ENCODE peak calls at places on chromosomes 16 and 17, in five cellular contexts. One of them, this sample, is unnamed.

GRCh38 chr16:51544850-51545467 is 393.9 kb upstream of the SALL1 start:
- DNase-seq in upper lobe of right lung: no peak
- DNase-seq in CD4-positive, alpha-beta T cell: no peak
- DNase-seq in stomach: no peak
- DNase-seq in esophagus squamous epithelium: no peak
- DNase-seq in this sample: no peak

GRCh38 chr16:700684-701584 is 4.7 kb downstream of the FBXL16 start:
- DNase-seq in upper lobe of right lung: no peak
- DNase-seq in CD4-positive, alpha-beta T cell: peak
- DNase-seq in stomach: no peak
- DNase-seq in esophagus squamous epithelium: no peak
- DNase-seq in this sample: no peak

GRCh38 chr17:30405161-30405560 is 26.4 kb downstream of the CPD start:
- DNase-seq in upper lobe of right lung: no peak
- DNase-seq in CD4-positive, alpha-beta T cell: no peak
- DNase-seq in stomach: no peak
- DNase-seq in esophagus squamous epithelium: no peak
- DNase-seq in this sample: no peak

GRCh38 chr16:11201498-11202259 is 54.3 kb downstream of the SOCS1 start:
- DNase-seq in upper lobe of right lung: no peak
- DNase-seq in CD4-positive, alpha-beta T cell: no peak
- DNase-seq in stomach: peak
- DNase-seq in esophagus squamous epithelium: no peak
- DNase-seq in this sample: peak

GRCh38 chr17:7972131-7972785 is 30.2 kb upstream of the GUCY2D start:
- DNase-seq in upper lobe of right lung: no peak
- DNase-seq in CD4-positive, alpha-beta T cell: no peak
- DNase-seq in stomach: no peak
- DNase-seq in esophagus squamous epithelium: no peak
- DNase-seq in this sample: no peak

GRCh38 chr17:27927781-27928180 is 34.6 kb upstream of the LYRM9 start:
- DNase-seq in upper lobe of right lung: no peak
- DNase-seq in CD4-positive, alpha-beta T cell: no peak
- DNase-seq in stomach: no peak
- DNase-seq in esophagus squamous epithelium: no peak
- DNase-seq in this sample: no peak

GRCh38 chr16:69171325-69172095 is 15.5 kb upstream of the SNTB2 start:
- DNase-seq in upper lobe of right lung: no peak
- DNase-seq in CD4-positive, alpha-beta T cell: no peak
- DNase-seq in stomach: no peak
- DNase-seq in esophagus squamous epithelium: no peak
- DNase-seq in this sample: no peak

GRCh38 chr17:76124582-76125390 is 16.3 kb downstream of the FOXJ1 start:
- DNase-seq in upper lobe of right lung: no peak
- DNase-seq in CD4-positive, alpha-beta T cell: no peak
- DNase-seq in stomach: no peak
- DNase-seq in esophagus squamous epithelium: no peak
- DNase-seq in this sample: no peak

GRCh38 chr16:719815-720506 is 985 bp upstream of the ANTKMT start:
- DNase-seq in upper lobe of right lung: no peak
- DNase-seq in CD4-positive, alpha-beta T cell: no peak
- DNase-seq in stomach: no peak
- DNase-seq in esophagus squamous epithelium: no peak
- DNase-seq in this sample: no peak

GRCh38 chr17:61407211-61407911 is 7.7 kb downstream of the TBX2 start:
- DNase-seq in upper lobe of right lung: peak
- DNase-seq in CD4-positive, alpha-beta T cell: no peak
- DNase-seq in stomach: no peak
- DNase-seq in esophagus squamous epithelium: no peak
- DNase-seq in this sample: no peak

GRCh38 chr17:78933959-78934568 is 8.9 kb upstream of the TIMP2 start:
- DNase-seq in upper lobe of right lung: peak
- DNase-seq in CD4-positive, alpha-beta T cell: no peak
- DNase-seq in stomach: peak
- DNase-seq in esophagus squamous epithelium: peak
- DNase-seq in this sample: peak

GRCh38 chr17:46853896-46854444 is 2.6 kb downstream of the WNT9B start:
- DNase-seq in upper lobe of right lung: no peak
- DNase-seq in CD4-positive, alpha-beta T cell: no peak
- DNase-seq in stomach: no peak
- DNase-seq in esophagus squamous epithelium: no peak
- DNase-seq in this sample: no peak

GRCh38 chr16:88566158-88566557 is 4.0 kb upstream of the ZC3H18 start:
- DNase-seq in upper lobe of right lung: no peak
- DNase-seq in CD4-positive, alpha-beta T cell: no peak
- DNase-seq in stomach: no peak
- DNase-seq in esophagus squamous epithelium: no peak
- DNase-seq in this sample: no peak

GRCh38 chr17:1467898-1468492 is 12.0 kb upstream of the CRK start:
- DNase-seq in upper lobe of right lung: peak
- DNase-seq in CD4-positive, alpha-beta T cell: no peak
- DNase-seq in stomach: no peak
- DNase-seq in esophagus squamous epithelium: no peak
- DNase-seq in this sample: no peak

GRCh38 chr16:27318399-27319256 is 4.9 kb downstream of the IL4R start:
- DNase-seq in upper lobe of right lung: peak
- DNase-seq in CD4-positive, alpha-beta T cell: peak
- DNase-seq in stomach: no peak
- DNase-seq in esophagus squamous epithelium: no peak
- DNase-seq in this sample: peak

GRCh38 chr17:1762906-1763829 is 1.3 kb downstream of the SERPINF1 start:
- DNase-seq in upper lobe of right lung: no peak
- DNase-seq in CD4-positive, alpha-beta T cell: no peak
- DNase-seq in stomach: no peak
- DNase-seq in esophagus squamous epithelium: no peak
- DNase-seq in this sample: no peak

GRCh38 chr16:88936008-88936912 is 40.7 kb downstream of the CBFA2T3 start:
- DNase-seq in upper lobe of right lung: no peak
- DNase-seq in CD4-positive, alpha-beta T cell: no peak
- DNase-seq in stomach: no peak
- DNase-seq in esophagus squamous epithelium: no peak
- DNase-seq in this sample: no peak

GRCh38 chr16:88350922-88351321 is 31.8 kb upstream of the ZNF469 start:
- DNase-seq in upper lobe of right lung: no peak
- DNase-seq in CD4-positive, alpha-beta T cell: no peak
- DNase-seq in stomach: no peak
- DNase-seq in esophagus squamous epithelium: no peak
- DNase-seq in this sample: no peak

GRCh38 chr17:51035436-51035835 is 85.2 kb downstream of the SPAG9 start:
- DNase-seq in upper lobe of right lung: no peak
- DNase-seq in CD4-positive, alpha-beta T cell: no peak
- DNase-seq in stomach: no peak
- DNase-seq in esophagus squamous epithelium: no peak
- DNase-seq in this sample: no peak

GRCh38 chr16:30382398-30383015 is at the start of gene SEPTIN1:
- DNase-seq in upper lobe of right lung: no peak
- DNase-seq in CD4-positive, alpha-beta T cell: peak
- DNase-seq in stomach: no peak
- DNase-seq in esophagus squamous epithelium: no peak
- DNase-seq in this sample: no peak

GRCh38 chr17:17985555-17985954 is 12.9 kb downstream of the DRC3 start:
- DNase-seq in upper lobe of right lung: no peak
- DNase-seq in CD4-positive, alpha-beta T cell: no peak
- DNase-seq in stomach: no peak
- DNase-seq in esophagus squamous epithelium: no peak
- DNase-seq in this sample: no peak

GRCh38 chr17:49361902-49362722 is at the start of gene ZNF652:
- DNase-seq in upper lobe of right lung: peak
- DNase-seq in CD4-positive, alpha-beta T cell: peak
- DNase-seq in stomach: peak
- DNase-seq in esophagus squamous epithelium: peak
- DNase-seq in this sample: peak

GRCh38 chr17:1871743-1872142 is 41.9 kb downstream of the RPA1 start:
- DNase-seq in upper lobe of right lung: no peak
- DNase-seq in CD4-positive, alpha-beta T cell: no peak
- DNase-seq in stomach: no peak
- DNase-seq in esophagus squamous epithelium: no peak
- DNase-seq in this sample: no peak

GRCh38 chr17:34424814-34425490 is 61.9 kb upstream of the CCL1 start:
- DNase-seq in upper lobe of right lung: no peak
- DNase-seq in CD4-positive, alpha-beta T cell: no peak
- DNase-seq in stomach: no peak
- DNase-seq in esophagus squamous epithelium: no peak
- DNase-seq in this sample: no peak

GRCh38 chr17:6703751-6704150 is 9.4 kb downstream of the SLC13A5 start:
- DNase-seq in upper lobe of right lung: no peak
- DNase-seq in CD4-positive, alpha-beta T cell: no peak
- DNase-seq in stomach: no peak
- DNase-seq in esophagus squamous epithelium: no peak
- DNase-seq in this sample: no peak

GRCh38 chr17:62855136-62855535 is 47.0 kb upstream of the MARCHF10 start:
- DNase-seq in upper lobe of right lung: no peak
- DNase-seq in CD4-positive, alpha-beta T cell: no peak
- DNase-seq in stomach: no peak
- DNase-seq in esophagus squamous epithelium: no peak
- DNase-seq in this sample: no peak

GRCh38 chr17:46889992-46890564 is 32.9 kb upstream of the GOSR2 start:
- DNase-seq in upper lobe of right lung: no peak
- DNase-seq in CD4-positive, alpha-beta T cell: no peak
- DNase-seq in stomach: no peak
- DNase-seq in esophagus squamous epithelium: no peak
- DNase-seq in this sample: no peak

GRCh38 chr17:66711936-66712335 is 123.0 kb upstream of the CACNG5 start:
- DNase-seq in upper lobe of right lung: peak
- DNase-seq in CD4-positive, alpha-beta T cell: no peak
- DNase-seq in stomach: peak
- DNase-seq in esophagus squamous epithelium: no peak
- DNase-seq in this sample: peak

DNA sequence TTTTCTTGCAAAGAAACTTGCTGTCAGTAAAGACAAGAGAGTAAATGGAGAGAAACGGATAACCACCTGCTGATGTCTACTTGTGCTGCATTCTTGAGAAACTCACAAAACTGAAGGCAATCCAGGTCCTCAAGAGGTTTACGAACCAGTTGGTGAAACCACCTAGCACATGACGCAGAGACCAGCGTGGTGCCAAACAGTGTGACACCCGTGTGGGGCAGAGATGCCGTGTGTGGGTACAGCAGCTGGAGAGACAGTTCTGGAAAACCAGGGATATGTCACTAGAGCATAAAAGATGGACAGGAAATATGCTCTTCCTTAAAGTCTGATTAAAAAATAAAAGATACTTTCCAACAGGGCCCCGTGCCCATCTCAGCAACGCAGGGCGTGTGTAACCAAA is 110.0 kb downstream of the ZFHX3 start:
- DNase-seq in upper lobe of right lung: no peak
- DNase-seq in CD4-positive, alpha-beta T cell: no peak
- DNase-seq in stomach: no peak
- DNase-seq in esophagus squamous epithelium: no peak
- DNase-seq in this sample: no peak
- H3K27ac ChIP-seq in upper lobe of right lung: peak
- H3K27ac ChIP-seq in CD4-positive, alpha-beta T cell: no peak
- H3K27ac ChIP-seq in stomach: peak
- H3K27ac ChIP-seq in esophagus squamous epithelium: peak
- H3K27ac ChIP-seq in this sample: peak

GRCh38 chr17:5047446-5047845 is 12.2 kb upstream of the SLC52A1 start:
- DNase-seq in upper lobe of right lung: no peak
- DNase-seq in CD4-positive, alpha-beta T cell: no peak
- DNase-seq in stomach: no peak
- DNase-seq in esophagus squamous epithelium: no peak
- DNase-seq in this sample: no peak
- TF ChIP-seq CTCF in upper lobe of right lung: no peak
- TF ChIP-seq CTCF in CD4-positive, alpha-beta T cell: no peak
- TF ChIP-seq CTCF in stomach: no peak
- TF ChIP-seq CTCF in esophagus squamous epithelium: no peak
- TF ChIP-seq CTCF in this sample: no peak

GRCh38 chr17:67995568-67996191 is 589 bp downstream of the C17orf58 start:
- DNase-seq in upper lobe of right lung: no peak
- DNase-seq in CD4-positive, alpha-beta T cell: no peak
- DNase-seq in stomach: peak
- DNase-seq in esophagus squamous epithelium: no peak
- DNase-seq in this sample: peak
- H3K27ac ChIP-seq in upper lobe of right lung: peak
- H3K27ac ChIP-seq in CD4-positive, alpha-beta T cell: no peak
- H3K27ac ChIP-seq in stomach: peak
- H3K27ac ChIP-seq in esophagus squamous epithelium: peak
- H3K27ac ChIP-seq in this sample: peak

GRCh38 chr17:64736804-64737492 is 74.8 kb upstream of the SMURF2 start:
- DNase-seq in upper lobe of right lung: no peak
- DNase-seq in CD4-positive, alpha-beta T cell: peak
- DNase-seq in stomach: peak
- DNase-seq in esophagus squamous epithelium: no peak
- DNase-seq in this sample: no peak
- TF ChIP-seq CTCF in upper lobe of right lung: peak
- TF ChIP-seq CTCF in CD4-positive, alpha-beta T cell: peak
- TF ChIP-seq CTCF in stomach: peak
- TF ChIP-seq CTCF in esophagus squamous epithelium: peak
- TF ChIP-seq CTCF in this sample: peak

GRCh38 chr16:3460585-3460984 is 17.1 kb downstream of the NAA60 start:
- DNase-seq in upper lobe of right lung: no peak
- DNase-seq in CD4-positive, alpha-beta T cell: no peak
- DNase-seq in stomach: no peak
- DNase-seq in esophagus squamous epithelium: no peak
- DNase-seq in this sample: no peak
- H3K27ac ChIP-seq in upper lobe of right lung: no peak
- H3K27ac ChIP-seq in CD4-positive, alpha-beta T cell: no peak
- H3K27ac ChIP-seq in stomach: peak
- H3K27ac ChIP-seq in esophagus squamous epithelium: no peak
- H3K27ac ChIP-seq in this sample: no peak

GRCh38 chr17:59903455-59903854 is 10.5 kb downstream of the RPS6KB1 start:
- DNase-seq in upper lobe of right lung: no peak
- DNase-seq in CD4-positive, alpha-beta T cell: no peak
- DNase-seq in stomach: no peak
- DNase-seq in esophagus squamous epithelium: no peak
- DNase-seq in this sample: no peak

GRCh38 chr17:59897090-59897489 is 4.2 kb downstream of the RPS6KB1 start:
- DNase-seq in upper lobe of right lung: no peak
- DNase-seq in CD4-positive, alpha-beta T cell: no peak
- DNase-seq in stomach: no peak
- DNase-seq in esophagus squamous epithelium: no peak
- DNase-seq in this sample: no peak

GRCh38 chr17:59893617-59894100 is 738 bp downstream of the RPS6KB1 start:
- DNase-seq in upper lobe of right lung: no peak
- DNase-seq in CD4-positive, alpha-beta T cell: no peak
- DNase-seq in stomach: no peak
- DNase-seq in esophagus squamous epithelium: no peak
- DNase-seq in this sample: peak

GRCh38 chr17:59901604-59902003 is 8.7 kb downstream of the RPS6KB1 start:
- DNase-seq in upper lobe of right lung: no peak
- DNase-seq in CD4-positive, alpha-beta T cell: no peak
- DNase-seq in stomach: peak
- DNase-seq in esophagus squamous epithelium: no peak
- DNase-seq in this sample: no peak

GRCh38 chr17:59899099-59899498 is 6.2 kb downstream of the RPS6KB1 start:
- DNase-seq in upper lobe of right lung: no peak
- DNase-seq in CD4-positive, alpha-beta T cell: no peak
- DNase-seq in stomach: no peak
- DNase-seq in esophagus squamous epithelium: no peak
- DNase-seq in this sample: peak
- TF ChIP-seq CTCF in upper lobe of right lung: peak
- TF ChIP-seq CTCF in CD4-positive, alpha-beta T cell: peak
- TF ChIP-seq CTCF in stomach: no peak
- TF ChIP-seq CTCF in esophagus squamous epithelium: peak
- TF ChIP-seq CTCF in this sample: peak

DNA sequence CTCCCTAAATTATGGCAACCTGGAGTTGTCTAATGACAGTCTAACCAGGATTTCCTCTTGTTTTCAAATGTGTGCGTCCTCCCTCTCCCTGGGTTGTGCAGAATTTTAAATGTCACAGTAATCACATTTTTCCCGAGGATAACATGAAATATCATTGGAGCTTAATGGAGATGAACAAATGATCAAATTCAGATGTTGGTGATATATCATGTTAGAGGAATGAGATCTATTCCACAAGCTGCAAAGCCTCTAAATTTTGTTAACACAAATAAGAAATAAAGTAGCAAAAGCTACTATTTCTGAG is 86.9 kb upstream of the HLF start:
- DNase-seq in upper lobe of right lung: no peak
- DNase-seq in CD4-positive, alpha-beta T cell: no peak
- DNase-seq in stomach: no peak
- DNase-seq in esophagus squamous epithelium: no peak
- DNase-seq in this sample: no peak
- H3K27ac ChIP-seq in upper lobe of right lung: no peak
- H3K27ac ChIP-seq in CD4-positive, alpha-beta T cell: no peak
- H3K27ac ChIP-seq in stomach: no peak
- H3K27ac ChIP-seq in esophagus squamous epithelium: no peak
- H3K27ac ChIP-seq in this sample: no peak